ENCODE peak calls at places on chromosomes 11 and 22, in four cellular contexts. H, P, O and C are unnamed samples.
A peak's percentile ranks its signal among the peaks of the same experiment; 100 is the strongest.

GRCh38 chr11:127965947-127966668 is 621.2 kb downstream of the ETS1 start:
- DNase-seq in H (no peak), P (no peak), O (no peak), C (no peak)

GRCh38 chr22:32518848-32519247 is 44.2 kb downstream of the FBXO7 start:
- DNase-seq in H (peak; percentile 25), P (no peak), O (peak; percentile 29), C (no peak)

GRCh38 chr11:79667377-79667776 is 226.5 kb upstream of the TENM4 start:
- DNase-seq in H (no peak), P (no peak), O (no peak), C (no peak)

GRCh38 chr11:34105957-34106504 is 602 bp downstream of the NAT10 start:
- DNase-seq in H (no peak), P (peak; percentile 6), O (no peak), C (no peak)

GRCh38 chr11:73307323-73308002 is 613 bp upstream of the ARHGEF17 start:
- DNase-seq in H (peak; percentile 98), P (peak; percentile 95), O (peak; percentile 94), C (peak; percentile 75)

GRCh38 chr11:7332962-7333361 is 81.3 kb downstream of the SYT9 start:
- DNase-seq in H (no peak), P (no peak), O (no peak), C (no peak)

GRCh38 chr22:41524283-41524682 is 20.0 kb downstream of the POLR3H start:
- DNase-seq in H (no peak), P (no peak), O (no peak), C (no peak)

GRCh38 chr11:61637287-61637686 is 42.9 kb upstream of the DAGLA start:
- DNase-seq in H (no peak), P (no peak), O (no peak), C (no peak)

GRCh38 chr11:108474664-108475485 is 7.5 kb upstream of the C11orf65 start:
- DNase-seq in H (no peak), P (no peak), O (no peak), C (no peak)

GRCh38 chr22:50148991-50149721 is 21.4 kb upstream of the PANX2 start:
- DNase-seq in H (peak; percentile 67), P (peak; percentile 46), O (peak; percentile 82), C (peak; percentile 35)

GRCh38 chr11:35040221-35040942 is 98.6 kb upstream of the CD44 start:
- DNase-seq in H (peak; percentile 57), P (no peak), O (no peak), C (peak; percentile 84)

GRCh38 chr22:17191163-17191562 is 28.1 kb downstream of the ADA2 start:
- DNase-seq in H (no peak), P (no peak), O (no peak), C (no peak)
- TF ChIP-seq POLR2AphosphoS2 in H (no peak), P (no peak), O (no peak), C (no peak)

DNA sequence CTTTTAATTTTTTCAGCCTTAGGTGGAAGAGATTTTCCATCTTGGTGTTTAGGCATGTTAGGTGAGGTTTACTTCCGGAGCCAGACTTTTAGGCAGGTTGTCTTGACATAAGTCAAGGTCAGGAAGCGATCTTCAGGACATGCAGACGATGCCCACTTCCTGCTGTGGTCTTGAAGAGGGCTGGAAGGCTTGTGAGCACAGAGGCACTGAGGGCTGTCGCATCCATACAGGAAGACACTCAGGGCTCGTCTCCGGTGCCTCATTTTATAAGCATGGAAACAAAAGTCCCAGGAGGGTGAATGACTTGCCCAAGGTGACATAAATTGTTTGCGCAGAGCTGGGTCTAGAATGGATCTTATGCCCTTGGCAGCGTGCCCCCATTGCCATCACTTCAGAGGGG is 30.8 kb downstream of the MARK2 start:
- DNase-seq in H (no peak), P (no peak), O (no peak), C (no peak)
- TF ChIP-seq KDM1A in H (no peak), P (no peak), O (no peak), C (no peak)

GRCh38 chr11:59199546-59200420 is 12.9 kb downstream of the MPEG1 start:
- DNase-seq in H (no peak), P (no peak), O (no peak), C (peak; percentile 95)
- TF ChIP-seq POLR2AphosphoS2 in H (no peak), P (no peak), O (no peak), C (no peak)

DNA sequence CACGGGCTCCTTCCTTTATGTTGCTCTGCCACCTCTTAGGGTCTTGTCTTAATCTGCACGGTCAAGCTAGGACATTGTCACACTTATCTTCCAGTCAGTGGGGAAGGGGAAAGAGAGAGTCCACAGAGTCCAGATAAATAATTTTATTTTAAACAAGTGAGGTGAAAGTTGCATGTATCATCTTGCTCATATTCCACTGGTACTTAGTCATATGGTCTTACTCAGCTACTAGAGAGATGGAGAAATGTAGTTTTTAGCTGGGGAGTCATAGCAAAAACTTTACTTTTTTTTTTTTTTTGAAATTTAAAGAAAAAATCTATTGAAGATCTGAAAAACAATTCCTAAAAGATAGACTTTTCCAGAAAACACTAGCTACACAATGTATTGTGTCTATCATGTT is 29.0 kb downstream of the PDE3B start:
- DNase-seq in H (no peak), P (no peak), O (no peak), C (no peak)
- TF ChIP-seq KDM1A in H (no peak), P (no peak), O (no peak), C (no peak)